ENCODE peak calls at places on chromosomes 7 and 10, in four cellular contexts. W is stimulated activated CD4-positive, alpha-beta T cell treated with anti-CD3 and anti-CD28 coated beads, TNF-alpha, amount 100 ng/mL, for 1 hour; C is Right ventricle myocardium superior; L is cardiac muscle cell. A is an unnamed sample.
A peak's percentile ranks its signal among the peaks of the same experiment; 100 is the strongest.

GRCh38 chr7:30469303-30469702 is 9.3 kb downstream of the NOD1 start:
- DNase-seq in L (peak; percentile 100), W (no peak), C (peak; percentile 87), A (peak; percentile 77)

GRCh38 chr7:106041140-106041717 is 70.9 kb downstream of the SYPL1 start:
- DNase-seq in L (no peak), C (no peak), W (no peak), A (no peak)

GRCh38 chr10:26738354-26738753 is 40.9 kb downstream of the PDSS1 start:
- DNase-seq in C (no peak), W (no peak), L (no peak), A (no peak)

GRCh38 chr7:46071601-46072000 is 150.5 kb upstream of the IGFBP3 start:
- DNase-seq in C (no peak), L (peak; percentile 31), W (no peak), A (no peak)

GRCh38 chr10:114837690-114838089 is 16.1 kb downstream of the FHIP2A start:
- DNase-seq in L (no peak), W (no peak), C (no peak), A (no peak)

GRCh38 chr7:4842302-4843064 is 19.3 kb downstream of the PAPOLB start:
- DNase-seq in W (no peak), C (no peak), L (peak; percentile 53), A (no peak)

GRCh38 chr10:80320377-80320776 is 30.9 kb upstream of the MAT1A start:
- DNase-seq in W (no peak), C (no peak), L (no peak), A (no peak)

GRCh38 chr7:56079450-56080185 is 13.1 kb downstream of the PHKG1 start:
- DNase-seq in C (peak; percentile 92), L (peak; percentile 83), W (no peak), A (peak; percentile 86)

GRCh38 chr7:155782466-155782865 is 29.8 kb downstream of the SHH start:
- DNase-seq in L (no peak), C (no peak), W (no peak), A (no peak)

GRCh38 chr10:100364735-100365391 is 17.8 kb downstream of the SCD start:
- DNase-seq in L (peak; percentile 81), W (no peak), C (peak; percentile 88), A (peak; percentile 77)

GRCh38 chr10:28276384-28276783 is 26.5 kb downstream of the MPP7 start:
- DNase-seq in W (no peak), L (no peak), C (no peak), A (no peak)

GRCh38 chr10:118742787-118743186 is 12.0 kb downstream of the CACUL1 start:
- DNase-seq in C (no peak), W (no peak), L (no peak), A (no peak)

GRCh38 chr10:14645239-14645960 is 129.3 kb downstream of the FAM107B start:
- DNase-seq in L (no peak), W (no peak), C (no peak), A (no peak)